ENCODE peak calls at places on chromosome 2, in nine cellular contexts. One of them, this sample, is unnamed.

GRCh38 chr2:112623913-112624777 is 21.6 kb upstream of the SLC20A1 start:
- DNase-seq in Peyer's patch: peak
- DNase-seq in A549: peak
- DNase-seq in heart left ventricle: peak
- DNase-seq in right lobe of liver: no peak
- DNase-seq in stomach: peak
- DNase-seq in spleen: no peak
- DNase-seq in uterus: no peak
- DNase-seq in HCT116: peak
- DNase-seq in this sample: no peak

GRCh38 chr2:47169784-47170183 is 14.7 kb upstream of the STPG4 start:
- DNase-seq in Peyer's patch: no peak
- DNase-seq in A549: no peak
- DNase-seq in heart left ventricle: no peak
- DNase-seq in right lobe of liver: no peak
- DNase-seq in stomach: no peak
- DNase-seq in spleen: no peak
- DNase-seq in uterus: no peak
- DNase-seq in HCT116: no peak
- DNase-seq in this sample: no peak

GRCh38 chr2:110810404-110810803 is 78.0 kb downstream of the ACOXL start:
- DNase-seq in Peyer's patch: no peak
- DNase-seq in A549: no peak
- DNase-seq in heart left ventricle: no peak
- DNase-seq in right lobe of liver: no peak
- DNase-seq in stomach: no peak
- DNase-seq in spleen: no peak
- DNase-seq in uterus: no peak
- DNase-seq in HCT116: no peak
- DNase-seq in this sample: no peak

GRCh38 chr2:218860950-218861381 is 1.4 kb downstream of the WNT6 start:
- DNase-seq in Peyer's patch: no peak
- DNase-seq in A549: no peak
- DNase-seq in heart left ventricle: peak
- DNase-seq in right lobe of liver: no peak
- DNase-seq in stomach: no peak
- DNase-seq in spleen: peak
- DNase-seq in uterus: peak
- DNase-seq in HCT116: peak
- DNase-seq in this sample: peak

GRCh38 chr2:149562304-149562703 is 25.3 kb downstream of the MMADHC start:
- DNase-seq in Peyer's patch: no peak
- DNase-seq in A549: peak
- DNase-seq in heart left ventricle: no peak
- DNase-seq in right lobe of liver: no peak
- DNase-seq in stomach: no peak
- DNase-seq in spleen: no peak
- DNase-seq in uterus: no peak
- DNase-seq in HCT116: no peak
- DNase-seq in this sample: no peak

GRCh38 chr2:283996-284794 is 3.7 kb downstream of the ALKAL2 start:
- DNase-seq in Peyer's patch: no peak
- DNase-seq in A549: no peak
- DNase-seq in heart left ventricle: no peak
- DNase-seq in right lobe of liver: no peak
- DNase-seq in stomach: no peak
- DNase-seq in spleen: no peak
- DNase-seq in uterus: no peak
- DNase-seq in HCT116: no peak
- DNase-seq in this sample: no peak

GRCh38 chr2:86703704-86704370 is 16.3 kb upstream of the RMND5A start:
- DNase-seq in Peyer's patch: no peak
- DNase-seq in A549: peak
- DNase-seq in heart left ventricle: peak
- DNase-seq in right lobe of liver: no peak
- DNase-seq in stomach: peak
- DNase-seq in spleen: no peak
- DNase-seq in uterus: no peak
- DNase-seq in HCT116: peak
- DNase-seq in this sample: no peak

GRCh38 chr2:196954001-196954400 is 27.5 kb upstream of the PGAP1 start:
- DNase-seq in Peyer's patch: no peak
- DNase-seq in A549: no peak
- DNase-seq in heart left ventricle: no peak
- DNase-seq in right lobe of liver: no peak
- DNase-seq in stomach: no peak
- DNase-seq in spleen: no peak
- DNase-seq in uterus: no peak
- DNase-seq in HCT116: no peak
- DNase-seq in this sample: no peak

GRCh38 chr2:120571015-120571728 is 164.5 kb upstream of the GLI2 start:
- DNase-seq in Peyer's patch: no peak
- DNase-seq in A549: no peak
- DNase-seq in heart left ventricle: no peak
- DNase-seq in right lobe of liver: no peak
- DNase-seq in stomach: peak
- DNase-seq in spleen: no peak
- DNase-seq in uterus: no peak
- DNase-seq in HCT116: no peak
- DNase-seq in this sample: no peak

GRCh38 chr2:203804070-203804469 is 63.5 kb upstream of the CTLA4 start:
- DNase-seq in Peyer's patch: no peak
- DNase-seq in A549: no peak
- DNase-seq in heart left ventricle: no peak
- DNase-seq in right lobe of liver: no peak
- DNase-seq in stomach: no peak
- DNase-seq in spleen: no peak
- DNase-seq in uterus: no peak
- DNase-seq in HCT116: no peak
- DNase-seq in this sample: no peak

GRCh38 chr2:70041666-70042065 is 45.6 kb upstream of the PCBP1 start:
- DNase-seq in Peyer's patch: no peak
- DNase-seq in A549: no peak
- DNase-seq in heart left ventricle: no peak
- DNase-seq in right lobe of liver: no peak
- DNase-seq in stomach: no peak
- DNase-seq in spleen: no peak
- DNase-seq in uterus: no peak
- DNase-seq in HCT116: no peak
- DNase-seq in this sample: no peak

GRCh38 chr2:31440764-31441163 is 26.2 kb upstream of the XDH start:
- DNase-seq in Peyer's patch: no peak
- DNase-seq in A549: peak
- DNase-seq in heart left ventricle: no peak
- DNase-seq in right lobe of liver: no peak
- DNase-seq in stomach: no peak
- DNase-seq in spleen: no peak
- DNase-seq in uterus: no peak
- DNase-seq in HCT116: no peak
- DNase-seq in this sample: no peak

GRCh38 chr2:120578576-120579352 is 156.9 kb upstream of the GLI2 start:
- DNase-seq in Peyer's patch: no peak
- DNase-seq in A549: no peak
- DNase-seq in heart left ventricle: no peak
- DNase-seq in right lobe of liver: no peak
- DNase-seq in stomach: no peak
- DNase-seq in spleen: no peak
- DNase-seq in uterus: no peak
- DNase-seq in HCT116: no peak
- DNase-seq in this sample: no peak

GRCh38 chr2:17878222-17879136 is at the start of gene KCNS3:
- DNase-seq in Peyer's patch: no peak
- DNase-seq in A549: peak
- DNase-seq in heart left ventricle: peak
- DNase-seq in right lobe of liver: peak
- DNase-seq in stomach: peak
- DNase-seq in spleen: no peak
- DNase-seq in uterus: no peak
- DNase-seq in HCT116: no peak
- DNase-seq in this sample: no peak
- TF ChIP-seq POLR2A in Peyer's patch: no peak
- TF ChIP-seq POLR2A in A549: peak
- TF ChIP-seq POLR2A in heart left ventricle: no peak
- TF ChIP-seq POLR2A in right lobe of liver: peak
- TF ChIP-seq POLR2A in stomach: no peak
- TF ChIP-seq POLR2A in spleen: no peak
- TF ChIP-seq POLR2A in uterus: peak
- TF ChIP-seq POLR2A in HCT116: no peak
- TF ChIP-seq POLR2A in this sample: no peak

GRCh38 chr2:65549262-65550036 is 117.0 kb upstream of the SPRED2 start:
- DNase-seq in Peyer's patch: no peak
- DNase-seq in A549: no peak
- DNase-seq in heart left ventricle: no peak
- DNase-seq in right lobe of liver: no peak
- DNase-seq in stomach: no peak
- DNase-seq in spleen: no peak
- DNase-seq in uterus: no peak
- DNase-seq in HCT116: no peak
- DNase-seq in this sample: no peak
- H3K4me3 ChIP-seq in Peyer's patch: no peak
- H3K4me3 ChIP-seq in A549: no peak
- H3K4me3 ChIP-seq in heart left ventricle: no peak
- H3K4me3 ChIP-seq in right lobe of liver: no peak
- H3K4me3 ChIP-seq in stomach: no peak
- H3K4me3 ChIP-seq in spleen: no peak
- H3K4me3 ChIP-seq in uterus: no peak
- H3K4me3 ChIP-seq in HCT116: no peak
- H3K4me3 ChIP-seq in this sample: no peak

DNA sequence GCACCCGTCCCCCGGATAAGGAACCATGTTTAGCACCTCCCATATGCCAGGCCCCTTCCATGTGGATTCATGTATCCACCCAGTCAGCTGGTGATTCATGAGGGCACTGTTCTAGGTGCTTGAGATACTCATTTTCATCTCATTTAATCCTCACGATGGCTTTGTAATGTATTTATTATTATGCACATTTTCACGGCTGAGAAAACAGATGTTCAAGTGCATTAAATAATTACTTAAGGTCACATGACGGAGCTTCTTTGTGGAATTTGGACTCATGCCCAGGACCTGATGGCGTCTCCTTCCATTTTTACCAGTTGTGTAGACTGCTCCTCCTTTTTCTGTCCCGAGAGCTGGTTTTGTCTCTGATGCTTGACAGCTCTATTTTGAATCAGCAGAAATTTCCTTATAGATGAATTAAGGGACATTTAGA is 72.2 kb upstream of the RBM44 start:
- DNase-seq in Peyer's patch: peak
- DNase-seq in A549: no peak
- DNase-seq in heart left ventricle: peak
- DNase-seq in right lobe of liver: no peak
- DNase-seq in stomach: peak
- DNase-seq in spleen: no peak
- DNase-seq in uterus: no peak
- DNase-seq in HCT116: no peak
- DNase-seq in this sample: no peak
- TF ChIP-seq CTCF in Peyer's patch: no peak
- TF ChIP-seq CTCF in A549: no peak
- TF ChIP-seq CTCF in heart left ventricle: no peak
- TF ChIP-seq CTCF in right lobe of liver: no peak
- TF ChIP-seq CTCF in stomach: no peak
- TF ChIP-seq CTCF in spleen: no peak
- TF ChIP-seq CTCF in uterus: no peak
- TF ChIP-seq CTCF in HCT116: no peak
- TF ChIP-seq CTCF in this sample: no peak

GRCh38 chr2:36358317-36358659 is 2.7 kb downstream of the CRIM1 start:
- DNase-seq in Peyer's patch: no peak
- DNase-seq in A549: no peak
- DNase-seq in heart left ventricle: no peak
- DNase-seq in right lobe of liver: no peak
- DNase-seq in stomach: no peak
- DNase-seq in spleen: no peak
- DNase-seq in uterus: no peak
- DNase-seq in HCT116: no peak
- DNase-seq in this sample: no peak
- TF ChIP-seq POLR2A in Peyer's patch: no peak
- TF ChIP-seq POLR2A in A549: no peak
- TF ChIP-seq POLR2A in heart left ventricle: no peak
- TF ChIP-seq POLR2A in right lobe of liver: no peak
- TF ChIP-seq POLR2A in stomach: no peak
- TF ChIP-seq POLR2A in spleen: no peak
- TF ChIP-seq POLR2A in uterus: no peak
- TF ChIP-seq POLR2A in HCT116: no peak
- TF ChIP-seq POLR2A in this sample: no peak